ENCODE peak calls at places on chromosomes 13 and 19, in five cellular contexts. U is M059J, H is Calu3, V is EL, Z is COR-L47. O is an unnamed sample.

GRCh38 chr19:813359-814107 is 8.2 kb downstream of the PLPPR3 start:
- DNase-seq in Z (no peak), H (no peak), V (no peak), U (no peak), O (no peak)

GRCh38 chr13:98475521-98475920 is 101.4 kb downstream of the STK24 start:
- DNase-seq in Z (no peak), V (no peak), U (no peak), H (peak), O (peak)

GRCh38 chr13:44142911-44143665 is 230.5 kb upstream of the SERP2 start:
- DNase-seq in H (no peak), U (peak), V (peak), Z (no peak), O (peak)

GRCh38 chr13:114106526-114106925 is 25.9 kb downstream of the RASA3 start:
- DNase-seq in U (no peak), V (no peak), H (no peak), Z (no peak), O (no peak)

GRCh38 chr19:19606021-19606420 is 12.5 kb downstream of the PBX4 start:
- DNase-seq in H (peak), V (no peak), Z (no peak), U (peak), O (no peak)

GRCh38 chr19:7888145-7888825 is at the start of gene LRRC8E:
- DNase-seq in H (peak), Z (no peak), U (peak), V (peak), O (peak)

GRCh38 chr19:42282036-42282762 is 13.1 kb downstream of the CIC start:
- DNase-seq in H (no peak), U (peak), Z (no peak), V (no peak), O (peak)

GRCh38 chr13:45492538-45492937 is 27.8 kb downstream of the COG3 start:
- DNase-seq in Z (no peak), H (no peak), U (no peak), V (peak), O (peak)

GRCh38 chr13:60620611-60621395 is 223.8 kb downstream of the TDRD3 start:
- DNase-seq in V (no peak), Z (no peak), H (no peak), U (no peak), O (peak)

GRCh38 chr13:77002590-77003190 is 10.8 kb downstream of the CLN5 start:
- DNase-seq in V (peak), Z (no peak), U (peak), H (no peak), O (peak)